ENCODE peak calls at places on chromosomes 13 and 19, in six cellular contexts. C is osteoblast, F is Peyer's patch, N is GM23338, Q is transverse colon, D is body of pancreas. S is an unnamed sample.

GRCh38 chr19:53906211-53907192 is 2.6 kb upstream of the CACNG7 start:
- DNase-seq in C (peak; percentile 98), F (peak; percentile 67), N (peak; percentile 81), Q (peak; percentile 36), D (peak; percentile 48), S (peak; percentile 51)

GRCh38 chr13:51764184-51765141 is 39.5 kb downstream of the DHRS12 start:
- DNase-seq in C (peak; percentile 96), F (peak; percentile 78), N (no peak), Q (peak; percentile 56), D (peak; percentile 88), S (no peak)

GRCh38 chr19:17616961-17617806 is 61.7 kb downstream of the COLGALT1 start:
- DNase-seq in C (peak; percentile 80), F (no peak), N (peak; percentile 94), Q (no peak), D (no peak), S (no peak)

GRCh38 chr13:48853381-48854102 is 122.2 kb upstream of the FNDC3A start:
- DNase-seq in C (peak; percentile 49), F (no peak), N (no peak), Q (no peak), D (no peak), S (no peak)

GRCh38 chr19:10780368-10780767 is 55.6 kb downstream of the TMED1 start:
- DNase-seq in C (peak; percentile 90), F (peak; percentile 55), N (no peak), Q (peak; percentile 42), D (peak; percentile 40), S (peak; percentile 65)

GRCh38 chr13:33639158-33639557 is 178.8 kb upstream of the RFC3 start:
- DNase-seq in C (no peak), F (peak; percentile 59), N (no peak), Q (peak; percentile 22), D (no peak), S (no peak)

GRCh38 chr19:55266840-55267239 is 8.0 kb upstream of the PPP6R1 start:
- DNase-seq in C (no peak), F (no peak), N (no peak), Q (no peak), D (no peak), S (no peak)

GRCh38 chr13:40963927-40964326 is 55.2 kb downstream of the ELF1 start:
- DNase-seq in C (peak; percentile 64), F (no peak), N (no peak), Q (no peak), D (no peak), S (no peak)

GRCh38 chr19:36850646-36851442 is at the start of gene ZNF345:
- DNase-seq in C (peak; percentile 94), F (peak; percentile 96), N (peak; percentile 99), Q (peak; percentile 90), D (peak; percentile 95), S (peak; percentile 92)

GRCh38 chr13:111396457-111396856 is 76.0 kb downstream of the TEX29 start:
- DNase-seq in C (no peak), F (peak; percentile 29), N (no peak), Q (no peak), D (no peak), S (no peak)

GRCh38 chr13:64551755-64552154 is 2678.4 kb downstream of the PCDH9 start:
- DNase-seq in C (no peak), F (no peak), N (no peak), Q (no peak), D (no peak), S (no peak)

GRCh38 chr19:36031308-36031707 is 1.4 kb downstream of the CLIP3 start:
- DNase-seq in C (no peak), F (no peak), N (no peak), Q (no peak), D (no peak), S (no peak)

GRCh38 chr13:44575741-44576395 is at the start of gene TSC22D1:
- DNase-seq in C (peak; percentile 82), F (peak; percentile 78), N (peak; percentile 56), Q (peak; percentile 57), D (peak; percentile 61), S (peak; percentile 51)

GRCh38 chr13:93847162-93847561 is 620.6 kb downstream of the GPC6 start:
- DNase-seq in C (peak; percentile 35), F (no peak), N (no peak), Q (no peak), D (no peak), S (no peak)

GRCh38 chr13:39900106-39900750 is 244.8 kb downstream of the COG6 start:
- DNase-seq in C (no peak), F (no peak), N (no peak), Q (no peak), D (no peak), S (no peak)

GRCh38 chr13:20230913-20231838 is 943 bp downstream of the GJB6 start:
- DNase-seq in C (peak; percentile 82), F (no peak), N (peak; percentile 48), Q (no peak), D (no peak), S (no peak)

GRCh38 chr19:47099576-47100050 is 14.0 kb downstream of the ZC3H4 start:
- DNase-seq in C (no peak), F (no peak), N (no peak), Q (no peak), D (no peak), S (no peak)

GRCh38 chr19:35471946-35472345 is 18.3 kb downstream of the KRTDAP start:
- DNase-seq in C (no peak), F (no peak), N (no peak), Q (no peak), D (no peak), S (no peak)

GRCh38 chr19:43465468-43466120 is at the start of gene LYPD3:
- DNase-seq in C (peak; percentile 36), F (peak; percentile 63), N (peak; percentile 82), Q (peak; percentile 64), D (peak; percentile 13), S (peak; percentile 38)

GRCh38 chr13:23905766-23906165 is 8.5 kb upstream of the C1QTNF9B start:
- DNase-seq in C (no peak), F (no peak), N (no peak), Q (no peak), D (no peak), S (no peak)

GRCh38 chr13:23160241-23161175 is 20.3 kb upstream of the SGCG start:
- DNase-seq in C (peak; percentile 72), F (no peak), N (peak; percentile 63), Q (no peak), D (no peak), S (no peak)

GRCh38 chr19:37980419-37980975 is 73.5 kb downstream of the SIPA1L3 start:
- DNase-seq in C (no peak), F (no peak), N (no peak), Q (no peak), D (no peak), S (no peak)

GRCh38 chr19:53785196-53785889 is 38.8 kb downstream of the NLRP12 start:
- DNase-seq in C (no peak), F (no peak), N (peak; percentile 86), Q (no peak), D (no peak), S (no peak)

GRCh38 chr19:8654591-8655339 is 24.3 kb downstream of the NFILZ start:
- DNase-seq in C (peak; percentile 91), F (peak; percentile 82), N (peak; percentile 84), Q (peak; percentile 50), D (peak; percentile 51), S (peak; percentile 54)

GRCh38 chr19:10454267-10454666 is 33.9 kb downstream of the PDE4A start:
- DNase-seq in C (peak; percentile 89), F (no peak), N (peak; percentile 92), Q (no peak), D (no peak), S (no peak)

GRCh38 chr13:50149932-50150331 is 134.7 kb downstream of the KCNRG start:
- DNase-seq in C (no peak), F (no peak), N (no peak), Q (no peak), D (peak; percentile 88), S (no peak)

GRCh38 chr13:39273953-39274352 is 235.7 kb downstream of the NHLRC3 start:
- DNase-seq in C (no peak), F (no peak), N (peak; percentile 55), Q (peak; percentile 17), D (peak; percentile 54), S (no peak)

GRCh38 chr19:14310055-14310454 is 71.2 kb upstream of the ADGRE5 start:
- DNase-seq in C (peak; percentile 43), F (no peak), N (no peak), Q (no peak), D (no peak), S (no peak)

GRCh38 chr13:83815598-83815997 is 66.7 kb downstream of the SLITRK1 start:
- DNase-seq in C (no peak), F (no peak), N (peak; percentile 34), Q (no peak), D (no peak), S (no peak)

GRCh38 chr19:4567584-4568071 is 8.1 kb upstream of the SEMA6B start:
- DNase-seq in C (peak; percentile 96), F (peak; percentile 77), N (peak; percentile 91), Q (peak; percentile 71), D (peak; percentile 60), S (peak; percentile 51)

GRCh38 chr13:114134944-114135610 is 2.7 kb upstream of the RASA3 start:
- DNase-seq in C (no peak), F (no peak), N (no peak), Q (no peak), D (no peak), S (no peak)

GRCh38 chr13:31452525-31452924 is 252.8 kb downstream of the B3GLCT start:
- DNase-seq in C (no peak), F (no peak), N (peak; percentile 31), Q (no peak), D (no peak), S (no peak)
- TF ChIP-seq CTCF in C (no peak), F (no peak), N (peak; percentile 60), Q (no peak), D (no peak), S (no peak)

GRCh38 chr19:6776999-6777398 is 4.5 kb downstream of the VAV1 start:
- DNase-seq in C (no peak), F (no peak), N (no peak), Q (no peak), D (no peak), S (no peak)

GRCh38 chr19:6777434-6777833 is 4.9 kb downstream of the VAV1 start:
- DNase-seq in C (peak; percentile 52), F (no peak), N (no peak), Q (no peak), D (no peak), S (no peak)

GRCh38 chr19:6774821-6775707 is 2.6 kb downstream of the VAV1 start:
- DNase-seq in C (no peak), F (no peak), N (no peak), Q (no peak), D (no peak), S (no peak)

GRCh38 chr19:6778386-6778785 is 5.9 kb downstream of the VAV1 start:
- DNase-seq in C (no peak), F (no peak), N (no peak), Q (no peak), D (no peak), S (no peak)

GRCh38 chr19:6779204-6779603 is 6.7 kb downstream of the VAV1 start:
- DNase-seq in C (peak; percentile 52), F (no peak), N (no peak), Q (no peak), D (no peak), S (no peak)
- H3K4me1 ChIP-seq in C (no peaks in the 10 kb centered on the region), F (no peaks in the 10 kb centered on the region), N (no peaks in the 10 kb centered on the region), Q (no peaks in the 10 kb centered on the region), D (no peaks in the 10 kb centered on the region), S (no peaks in the 10 kb centered on the region)

GRCh38 chr13:26133851-26134250 is 82.0 kb upstream of the SHISA2 start:
- DNase-seq in C (no peak), F (no peak), N (peak; percentile 42), Q (no peak), D (no peak), S (no peak)
- TF ChIP-seq CTCF in C (no peak), F (no peak), N (peak; percentile 25), Q (no peak), D (no peak), S (no peak)

GRCh38 chr19:39416152-39416551 is 3.7 kb downstream of the PLEKHG2 start:
- DNase-seq in C (peak; percentile 63), F (no peak), N (no peak), Q (no peak), D (no peak), S (no peak)
- H3K4me1 ChIP-seq in C (peaks cover 18% of the 10 kb centered on the region), F (peaks cover 5% of the 10 kb centered on the region), N (peaks cover 17% of the 10 kb centered on the region), Q (peaks cover 18% of the 10 kb centered on the region), D (peaks cover 26% of the 10 kb centered on the region), S (peaks cover 11% of the 10 kb centered on the region)

S was measured in lung.